ENCODE peak calls at places on chromosomes 6 and 20, in ten cellular contexts. A is activated CD8-positive, alpha-beta T cell treated with anti-CD3 and anti-CD28 coated beads for 36 hours; X is NCI-H2081; S is iris pigment epithelial cell; N is DMS79 treated with DMSO at 0.1 percent for 48 hours; P is HTR-8/SVneo; Y is coronary artery; D is NCI-H1417 treated with DMSO at 0.1 percent for 48 hours; H is nucleus accumbens; U is GM23248. V is an unnamed sample.

GRCh38 chr6:106360989-106361430 is 493 bp downstream of the CRYBG1 start:
- DNase-seq in A (peak), X (no peak), S (no peak), N (no peak), P (no peak), Y (no peak), D (no peak), H (no peak), U (peak), V (peak)

GRCh38 chr6:6565069-6565468 is 23.5 kb upstream of the LY86 start:
- DNase-seq in A (no peak), X (no peak), S (no peak), N (no peak), P (no peak), Y (no peak), D (no peak), H (no peak), U (no peak), V (no peak)

GRCh38 chr20:51542033-51542893 is at the start of gene NFATC2:
- DNase-seq in A (peak), X (peak), S (no peak), N (no peak), P (no peak), Y (no peak), D (no peak), H (no peak), U (no peak), V (peak)

GRCh38 chr6:109523478-109523877 is 40.5 kb upstream of the ZBTB24 start:
- DNase-seq in A (no peak), X (no peak), S (peak), N (no peak), P (no peak), Y (no peak), D (no peak), H (no peak), U (peak), V (no peak)

GRCh38 chr6:166736606-166737005 is 109.6 kb upstream of the RPS6KA2 start:
- DNase-seq in A (no peak), X (no peak), S (peak), N (no peak), P (peak), Y (no peak), D (no peak), H (no peak), U (peak), V (peak)

GRCh38 chr6:17986656-17987575 is 519 bp downstream of the KIF13A start:
- DNase-seq in A (peak), X (peak), S (peak), N (peak), P (peak), Y (peak), D (no peak), H (peak), U (peak), V (peak)

GRCh38 chr6:119541132-119541905 is 191.8 kb upstream of the MAN1A1 start:
- DNase-seq in A (no peak), X (no peak), S (peak), N (no peak), P (peak), Y (no peak), D (no peak), H (no peak), U (peak), V (peak)

GRCh38 chr6:95244749-95245148 is 332.6 kb upstream of the MANEA start:
- DNase-seq in A (no peak), X (no peak), S (peak), N (no peak), P (no peak), Y (no peak), D (no peak), H (no peak), U (no peak), V (no peak)

GRCh38 chr20:52290602-52291001 is 99.0 kb upstream of the ZFP64 start:
- DNase-seq in A (no peak), X (no peak), S (no peak), N (no peak), P (no peak), Y (no peak), D (no peak), H (no peak), U (no peak), V (no peak)

GRCh38 chr6:103183831-103184411 is 1675.8 kb downstream of the HACE1 start:
- DNase-seq in A (no peak), X (no peak), S (no peak), N (no peak), P (no peak), Y (no peak), D (no peak), H (no peak), U (no peak), V (no peak)

GRCh38 chr20:47605673-47606413 is 104.2 kb downstream of the NCOA3 start:
- DNase-seq in A (no peak), X (peak), S (no peak), N (no peak), P (no peak), Y (no peak), D (no peak), H (no peak), U (no peak), V (no peak)